ENCODE peak calls at places on chromosome 1, in seven cellular contexts. One of them, this sample, is unnamed.

GRCh38 chr1:240598201-240598600 is 13.8 kb downstream of the GREM2 start:
- DNase-seq in EL: no peak
- DNase-seq in fibroblast of mammary gland: no peak
- DNase-seq in BE2C: no peak
- DNase-seq in activated T-helper 1 cell treated with anti-CD3 and anti-CD28 coated beads, Interleukin-12 subunit alpha, Interleukin-12 subunit beta, Interleukin-2, Interleukin-4 antibody, amounts not matched to agents 30 ng/mL and 10 ng/mL and 1 ng/mL, durations not matched to agents 14 hours and 24 hours and 36 hours: no peak
- DNase-seq in fibroblast of the aortic adventitia: no peak
- DNase-seq in kidney tubule cell: no peak
- DNase-seq in this sample: no peak

GRCh38 chr1:46757256-46757955 is 38.5 kb upstream of the EFCAB14 start:
- DNase-seq in EL: no peak
- DNase-seq in fibroblast of mammary gland: no peak
- DNase-seq in BE2C: no peak
- DNase-seq in activated T-helper 1 cell treated with anti-CD3 and anti-CD28 coated beads, Interleukin-12 subunit alpha, Interleukin-12 subunit beta, Interleukin-2, Interleukin-4 antibody, amounts not matched to agents 30 ng/mL and 10 ng/mL and 1 ng/mL, durations not matched to agents 14 hours and 24 hours and 36 hours: no peak
- DNase-seq in fibroblast of the aortic adventitia: peak; percentile 12
- DNase-seq in kidney tubule cell: peak; percentile 76
- DNase-seq in this sample: no peak

GRCh38 chr1:203085528-203086406 is at the start of gene MYOG:
- DNase-seq in EL: no peak
- DNase-seq in fibroblast of mammary gland: no peak
- DNase-seq in BE2C: no peak
- DNase-seq in activated T-helper 1 cell treated with anti-CD3 and anti-CD28 coated beads, Interleukin-12 subunit alpha, Interleukin-12 subunit beta, Interleukin-2, Interleukin-4 antibody, amounts not matched to agents 30 ng/mL and 10 ng/mL and 1 ng/mL, durations not matched to agents 14 hours and 24 hours and 36 hours: no peak
- DNase-seq in fibroblast of the aortic adventitia: no peak
- DNase-seq in kidney tubule cell: no peak
- DNase-seq in this sample: no peak

GRCh38 chr1:235883261-235883927 is 16.7 kb upstream of the LYST start:
- DNase-seq in EL: peak; percentile 97
- DNase-seq in fibroblast of mammary gland: peak; percentile 98
- DNase-seq in BE2C: peak; percentile 73
- DNase-seq in activated T-helper 1 cell treated with anti-CD3 and anti-CD28 coated beads, Interleukin-12 subunit alpha, Interleukin-12 subunit beta, Interleukin-2, Interleukin-4 antibody, amounts not matched to agents 30 ng/mL and 10 ng/mL and 1 ng/mL, durations not matched to agents 14 hours and 24 hours and 36 hours: no peak
- DNase-seq in fibroblast of the aortic adventitia: peak; percentile 93
- DNase-seq in kidney tubule cell: peak; percentile 94
- DNase-seq in this sample: no peak

GRCh38 chr1:162632234-162632666 is at the start of gene DDR2:
- DNase-seq in EL: peak; percentile 98
- DNase-seq in fibroblast of mammary gland: peak; percentile 98
- DNase-seq in BE2C: peak; percentile 81
- DNase-seq in activated T-helper 1 cell treated with anti-CD3 and anti-CD28 coated beads, Interleukin-12 subunit alpha, Interleukin-12 subunit beta, Interleukin-2, Interleukin-4 antibody, amounts not matched to agents 30 ng/mL and 10 ng/mL and 1 ng/mL, durations not matched to agents 14 hours and 24 hours and 36 hours: no peak
- DNase-seq in fibroblast of the aortic adventitia: peak; percentile 99
- DNase-seq in kidney tubule cell: no peak
- DNase-seq in this sample: no peak

GRCh38 chr1:181998858-181999257 is 62.7 kb downstream of the ZNF648 start:
- DNase-seq in EL: no peak
- DNase-seq in fibroblast of mammary gland: no peak
- DNase-seq in BE2C: no peak
- DNase-seq in activated T-helper 1 cell treated with anti-CD3 and anti-CD28 coated beads, Interleukin-12 subunit alpha, Interleukin-12 subunit beta, Interleukin-2, Interleukin-4 antibody, amounts not matched to agents 30 ng/mL and 10 ng/mL and 1 ng/mL, durations not matched to agents 14 hours and 24 hours and 36 hours: no peak
- DNase-seq in fibroblast of the aortic adventitia: no peak
- DNase-seq in kidney tubule cell: no peak
- DNase-seq in this sample: no peak

GRCh38 chr1:22053861-22054770 is 1.6 kb downstream of the CDC42 start:
- DNase-seq in EL: no peak
- DNase-seq in fibroblast of mammary gland: no peak
- DNase-seq in BE2C: no peak
- DNase-seq in activated T-helper 1 cell treated with anti-CD3 and anti-CD28 coated beads, Interleukin-12 subunit alpha, Interleukin-12 subunit beta, Interleukin-2, Interleukin-4 antibody, amounts not matched to agents 30 ng/mL and 10 ng/mL and 1 ng/mL, durations not matched to agents 14 hours and 24 hours and 36 hours: no peak
- DNase-seq in fibroblast of the aortic adventitia: no peak
- DNase-seq in kidney tubule cell: no peak
- DNase-seq in this sample: no peak

GRCh38 chr1:39266269-39266668 is 61.8 kb downstream of the MACF1 start:
- DNase-seq in EL: peak; percentile 19
- DNase-seq in fibroblast of mammary gland: peak; percentile 30
- DNase-seq in BE2C: no peak
- DNase-seq in activated T-helper 1 cell treated with anti-CD3 and anti-CD28 coated beads, Interleukin-12 subunit alpha, Interleukin-12 subunit beta, Interleukin-2, Interleukin-4 antibody, amounts not matched to agents 30 ng/mL and 10 ng/mL and 1 ng/mL, durations not matched to agents 14 hours and 24 hours and 36 hours: no peak
- DNase-seq in fibroblast of the aortic adventitia: no peak
- DNase-seq in kidney tubule cell: no peak
- DNase-seq in this sample: no peak

GRCh38 chr1:214445846-214446614 is 105.4 kb downstream of the PTPN14 start:
- DNase-seq in EL: peak; percentile 95
- DNase-seq in fibroblast of mammary gland: peak; percentile 98
- DNase-seq in BE2C: no peak
- DNase-seq in activated T-helper 1 cell treated with anti-CD3 and anti-CD28 coated beads, Interleukin-12 subunit alpha, Interleukin-12 subunit beta, Interleukin-2, Interleukin-4 antibody, amounts not matched to agents 30 ng/mL and 10 ng/mL and 1 ng/mL, durations not matched to agents 14 hours and 24 hours and 36 hours: no peak
- DNase-seq in fibroblast of the aortic adventitia: peak; percentile 83
- DNase-seq in kidney tubule cell: peak; percentile 76
- DNase-seq in this sample: no peak

GRCh38 chr1:9658186-9658585 is 6.7 kb downstream of the PIK3CD start:
- DNase-seq in EL: no peak
- DNase-seq in fibroblast of mammary gland: no peak
- DNase-seq in BE2C: no peak
- DNase-seq in activated T-helper 1 cell treated with anti-CD3 and anti-CD28 coated beads, Interleukin-12 subunit alpha, Interleukin-12 subunit beta, Interleukin-2, Interleukin-4 antibody, amounts not matched to agents 30 ng/mL and 10 ng/mL and 1 ng/mL, durations not matched to agents 14 hours and 24 hours and 36 hours: no peak
- DNase-seq in fibroblast of the aortic adventitia: no peak
- DNase-seq in kidney tubule cell: no peak
- DNase-seq in this sample: no peak

GRCh38 chr1:61042679-61043009 is 39.7 kb upstream of the NFIA start:
- DNase-seq in EL: no peak
- DNase-seq in fibroblast of mammary gland: no peak
- DNase-seq in BE2C: no peak
- DNase-seq in activated T-helper 1 cell treated with anti-CD3 and anti-CD28 coated beads, Interleukin-12 subunit alpha, Interleukin-12 subunit beta, Interleukin-2, Interleukin-4 antibody, amounts not matched to agents 30 ng/mL and 10 ng/mL and 1 ng/mL, durations not matched to agents 14 hours and 24 hours and 36 hours: no peak
- DNase-seq in fibroblast of the aortic adventitia: no peak
- DNase-seq in kidney tubule cell: no peak
- DNase-seq in this sample: no peak

GRCh38 chr1:182120411-182121258 is 59.1 kb upstream of the ZNF648 start:
- DNase-seq in EL: no peak
- DNase-seq in fibroblast of mammary gland: peak; percentile 82
- DNase-seq in BE2C: no peak
- DNase-seq in activated T-helper 1 cell treated with anti-CD3 and anti-CD28 coated beads, Interleukin-12 subunit alpha, Interleukin-12 subunit beta, Interleukin-2, Interleukin-4 antibody, amounts not matched to agents 30 ng/mL and 10 ng/mL and 1 ng/mL, durations not matched to agents 14 hours and 24 hours and 36 hours: no peak
- DNase-seq in fibroblast of the aortic adventitia: no peak
- DNase-seq in kidney tubule cell: peak; percentile 92
- DNase-seq in this sample: peak; percentile 39

GRCh38 chr1:8184301-8184700 is 133.6 kb upstream of the SLC45A1 start:
- DNase-seq in EL: no peak
- DNase-seq in fibroblast of mammary gland: no peak
- DNase-seq in BE2C: no peak
- DNase-seq in activated T-helper 1 cell treated with anti-CD3 and anti-CD28 coated beads, Interleukin-12 subunit alpha, Interleukin-12 subunit beta, Interleukin-2, Interleukin-4 antibody, amounts not matched to agents 30 ng/mL and 10 ng/mL and 1 ng/mL, durations not matched to agents 14 hours and 24 hours and 36 hours: no peak
- DNase-seq in fibroblast of the aortic adventitia: no peak
- DNase-seq in kidney tubule cell: peak; percentile 30
- DNase-seq in this sample: no peak

GRCh38 chr1:207050428-207050767 is 610 bp downstream of the YOD1 start:
- DNase-seq in EL: no peak
- DNase-seq in fibroblast of mammary gland: no peak
- DNase-seq in BE2C: no peak
- DNase-seq in activated T-helper 1 cell treated with anti-CD3 and anti-CD28 coated beads, Interleukin-12 subunit alpha, Interleukin-12 subunit beta, Interleukin-2, Interleukin-4 antibody, amounts not matched to agents 30 ng/mL and 10 ng/mL and 1 ng/mL, durations not matched to agents 14 hours and 24 hours and 36 hours: no peak
- DNase-seq in fibroblast of the aortic adventitia: no peak
- DNase-seq in kidney tubule cell: no peak
- DNase-seq in this sample: peak; percentile 42

This sample was measured in naive thymus-derived CD4-positive, alpha-beta T cell.